ENCODE peak calls at places on chromosomes 12 and 14, in seven cellular contexts. B, Y, Q, F, X, C and I are unnamed samples.

GRCh38 chr12:25855716-25856115 is 102.8 kb upstream of the RASSF8 start:
- DNase-seq in X (peak; percentile 58), C (no peak), B (no peak), F (no peak), Q (no peak), Y (no peak), I (no peak)

GRCh38 chr14:85534435-85534834 is 4.5 kb downstream of the FLRT2 start:
- DNase-seq in X (peak; percentile 58), Y (no peak), F (no peak), C (no peak), Q (no peak), B (no peak), I (no peak)

GRCh38 chr12:124622764-124623163 is 55.4 kb upstream of the NCOR2 start:
- DNase-seq in C (no peak), X (no peak), Y (no peak), F (no peak), B (no peak), Q (no peak), I (no peak)

GRCh38 chr12:53676715-53677611 is 1.1 kb upstream of the ATP5MC2 start:
- DNase-seq in B (peak; percentile 42), X (peak; percentile 66), C (peak; percentile 50), Y (peak; percentile 78), F (peak; percentile 45), Q (peak; percentile 28), I (no peak)

GRCh38 chr14:96062010-96062409 is 22.8 kb downstream of the C14orf132 start:
- DNase-seq in F (no peak), Q (no peak), Y (no peak), C (no peak), X (no peak), B (no peak), I (peak; percentile 4)

GRCh38 chr12:116337312-116337711 is 59.8 kb upstream of the MED13L start:
- DNase-seq in Q (no peak), X (no peak), C (no peak), Y (no peak), B (no peak), F (no peak), I (no peak)

GRCh38 chr12:57216014-57216891 is at the start of gene NXPH4:
- DNase-seq in C (no peak), Y (no peak), Q (peak; percentile 47), F (peak; percentile 47), X (peak; percentile 54), B (peak; percentile 55), I (peak; percentile 58)

GRCh38 chr12:10562306-10562933 is 51.0 kb downstream of the MAGOHB start:
- DNase-seq in F (peak; percentile 40), Y (no peak), Q (no peak), C (no peak), B (no peak), X (peak; percentile 53), I (no peak)

GRCh38 chr14:82341386-82341785 is 807.7 kb upstream of the SEL1L start:
- DNase-seq in X (no peak), C (no peak), Y (no peak), F (no peak), Q (no peak), B (no peak), I (no peak)

GRCh38 chr12:80321653-80322052 is 122.4 kb upstream of the PTPRQ start:
- DNase-seq in B (no peak), Q (no peak), C (no peak), Y (no peak), X (peak; percentile 62), F (no peak), I (no peak)

GRCh38 chr14:73307261-73307660 is 70.0 kb downstream of the PAPLN start:
- DNase-seq in X (no peak), Y (no peak), F (no peak), C (no peak), B (no peak), Q (no peak), I (no peak)
- H3K4me1 ChIP-seq in X (peaks cover 16% of the 10 kb centered on the region), Y (peaks cover 7% of the 10 kb centered on the region), F (no peaks in the 10 kb centered on the region), C (no peaks in the 10 kb centered on the region), B (peaks cover 8% of the 10 kb centered on the region), Q (peaks cover 10% of the 10 kb centered on the region), I (no peaks in the 10 kb centered on the region)

GRCh38 chr12:810635-811415 is 58.4 kb downstream of the WNK1 start:
- DNase-seq in X (peak; percentile 31), F (no peak), Y (no peak), C (no peak), Q (no peak), B (no peak), I (no peak)

GRCh38 chr12:802242-802995 is 50.0 kb downstream of the WNK1 start:
- DNase-seq in Y (no peak), F (no peak), X (peak; percentile 30), B (no peak), C (no peak), Q (no peak), I (no peak)

GRCh38 chr12:807041-807717 is 54.8 kb downstream of the WNK1 start:
- DNase-seq in X (peak; percentile 24), Q (no peak), Y (no peak), B (no peak), F (no peak), C (no peak), I (no peak)

GRCh38 chr12:805022-805632 is 52.7 kb downstream of the WNK1 start:
- DNase-seq in C (no peak), B (no peak), Q (no peak), X (no peak), Y (no peak), F (no peak), I (no peak)

DNA sequence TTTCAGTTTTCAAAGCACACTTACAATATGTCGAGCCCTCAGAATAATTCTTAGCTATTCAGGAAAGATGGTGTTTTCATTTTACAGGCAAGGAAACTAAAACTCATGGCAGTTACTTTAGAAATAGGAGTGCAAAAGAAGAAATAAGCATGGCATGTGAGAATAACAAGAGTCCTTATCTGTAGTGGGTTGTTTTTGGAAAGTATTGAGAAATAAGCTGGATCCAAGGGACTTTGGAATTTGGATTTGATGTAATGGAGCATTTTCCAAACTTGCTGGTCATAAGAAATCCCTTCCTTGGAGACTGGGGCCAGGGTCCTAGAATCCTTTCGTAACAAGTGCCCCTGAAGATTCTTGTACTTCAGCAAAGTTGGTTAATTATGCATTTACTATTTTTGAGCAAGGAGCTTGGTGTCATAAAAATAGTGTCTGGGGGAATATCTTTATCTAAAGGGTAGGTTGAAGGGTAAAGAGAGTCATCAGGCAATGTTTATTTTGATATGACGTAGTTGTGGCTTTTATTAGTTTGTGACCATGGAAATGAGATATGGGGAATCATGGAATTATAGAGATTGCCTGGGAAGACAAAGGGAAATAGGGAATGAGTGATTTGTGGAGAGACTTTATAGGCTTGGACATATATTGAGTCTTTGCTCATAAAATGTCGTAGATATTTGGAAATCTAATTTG is 53.9 kb downstream of the WNK1 start:
- DNase-seq in Y (no peak), C (no peak), Q (no peak), X (peak; percentile 35), F (no peak), B (no peak), I (no peak)
- H3K4me1 ChIP-seq in Y (peaks cover 61% of the 10 kb centered on the region), C (peaks cover 39% of the 10 kb centered on the region), Q (peaks cover 79% of the 10 kb centered on the region), X (peaks cover 34% of the 10 kb centered on the region), F (peaks cover 3% of the 10 kb centered on the region), B (peaks cover 95% of the 10 kb centered on the region), I (peaks cover 32% of the 10 kb centered on the region)

DNA sequence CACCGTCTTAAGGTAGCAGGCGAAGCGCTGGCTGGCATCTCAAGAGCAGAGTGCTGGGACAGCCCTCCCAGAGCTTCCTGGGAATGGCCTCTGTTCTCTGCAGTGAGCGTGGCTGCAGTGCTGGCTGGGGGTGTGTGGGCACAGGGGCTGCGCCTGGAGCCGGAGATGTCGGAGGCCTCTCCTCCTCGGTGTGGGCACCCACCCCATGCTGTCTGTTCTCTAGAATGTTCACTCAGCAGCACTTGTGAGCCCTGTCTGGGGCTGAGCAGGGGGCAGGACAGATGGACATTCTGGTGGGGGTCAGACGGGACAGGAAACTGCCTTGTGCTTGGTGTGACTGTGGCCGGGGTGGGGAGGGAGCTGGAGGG is 15.9 kb downstream of the FBRSL1 start:
- DNase-seq in Q (no peak), X (no peak), F (no peak), Y (no peak), B (no peak), C (no peak), I (no peak)
- H3K4me1 ChIP-seq in Q (peaks cover 69% of the 10 kb centered on the region), X (peaks cover 5% of the 10 kb centered on the region), F (peaks cover 12% of the 10 kb centered on the region), Y (peaks cover 65% of the 10 kb centered on the region), B (peaks cover 86% of the 10 kb centered on the region), C (peaks cover 62% of the 10 kb centered on the region), I (peaks cover 41% of the 10 kb centered on the region)

GRCh38 chr12:66195242-66195641 is 6.2 kb downstream of the IRAK3 start:
- DNase-seq in B (no peak), F (no peak), Y (no peak), X (no peak), C (no peak), Q (peak; percentile 71), I (no peak)

GRCh38 chr12:66199141-66199540 is 10.1 kb downstream of the IRAK3 start:
- DNase-seq in X (no peak), F (no peak), Y (no peak), C (no peak), Q (no peak), B (no peak), I (no peak)

GRCh38 chr12:66196806-66197205 is 7.8 kb downstream of the IRAK3 start:
- DNase-seq in Y (no peak), F (no peak), B (no peak), Q (no peak), X (peak; percentile 3), C (no peak), I (no peak)

GRCh38 chr12:66200110-66200509 is 11.1 kb downstream of the IRAK3 start:
- DNase-seq in Y (no peak), Q (no peak), X (no peak), C (no peak), F (no peak), B (no peak), I (no peak)

DNA sequence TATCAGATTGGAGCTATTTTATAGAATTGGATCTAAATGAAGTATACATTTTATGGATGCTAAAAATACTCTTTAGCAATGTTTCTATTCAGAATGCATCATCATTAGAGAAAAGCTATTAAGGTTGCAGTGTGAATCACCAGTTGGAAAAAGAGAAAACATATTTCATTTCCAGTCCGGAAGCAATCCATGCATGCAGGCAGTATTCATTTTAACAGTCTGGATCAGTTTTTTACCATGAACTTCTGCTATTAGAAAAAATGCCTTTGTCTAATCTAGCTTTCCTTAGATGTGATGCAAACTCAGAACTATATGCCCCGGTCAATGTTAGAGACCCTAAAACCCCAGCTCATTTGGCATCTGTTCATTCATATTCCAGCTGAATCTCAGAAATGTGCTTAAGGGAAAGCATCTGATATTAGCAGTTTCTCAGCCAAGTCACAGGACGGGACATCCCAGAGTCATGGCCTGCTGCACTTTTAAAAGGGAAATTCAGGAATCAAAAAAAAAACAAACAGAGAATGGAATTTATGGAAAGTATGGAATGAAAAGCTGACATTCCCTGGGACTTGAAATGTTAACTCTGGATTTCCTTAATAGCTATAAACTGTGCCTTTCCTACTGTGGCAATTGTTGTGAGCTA is 8.5 kb downstream of the IRAK3 start:
- DNase-seq in C (no peak), Q (no peak), Y (no peak), F (no peak), X (peak; percentile 69), B (no peak), I (no peak)
- H3K4me1 ChIP-seq in C (no peaks in the 10 kb centered on the region), Q (peaks cover 68% of the 10 kb centered on the region), Y (peaks cover 6% of the 10 kb centered on the region), F (no peaks in the 10 kb centered on the region), X (peaks cover 13% of the 10 kb centered on the region), B (peaks cover 43% of the 10 kb centered on the region), I (no peaks in the 10 kb centered on the region)